ENCODE peak calls at places on chromosomes 4 and X, in nine cellular contexts. S is left cardiac atrium; Q is left ventricle myocardium inferior; I is activated naive CD8-positive, alpha-beta T cell treated with anti-CD3 and anti-CD28 coated beads for 36 hours; H is activated CD4-positive, CD25-positive, alpha-beta regulatory T cell; P is HT-29; T is sciatic nerve; E is kidney epithelial cell; O is M059J. M is an unnamed sample.

GRCh38 chrX:49754238-49754857 is 58.6 kb upstream of the PAGE1 start:
- DNase-seq in S (no peak), Q (peak), I (peak), H (peak), P (peak), T (no peak), E (no peak), O (peak), M (peak)

GRCh38 chrX:135639066-135639815 is 74.2 kb upstream of the CT45A1 start:
- DNase-seq in S (no peak), Q (no peak), I (no peak), H (no peak), P (no peak), T (no peak), E (no peak), O (no peak), M (no peak)

GRCh38 chr4:38574559-38575333 is 89.3 kb upstream of the KLF3 start:
- DNase-seq in S (no peak), Q (no peak), I (no peak), H (no peak), P (peak), T (no peak), E (no peak), O (no peak), M (peak)

GRCh38 chr4:33467291-33467690 is 2747.1 kb downstream of the PCDH7 start:
- DNase-seq in S (no peak), Q (no peak), I (no peak), H (no peak), P (no peak), T (no peak), E (no peak), O (peak), M (no peak)

GRCh38 chrX:130091976-130092522 is 18.2 kb downstream of the ELF4 start:
- DNase-seq in S (peak), Q (peak), I (peak), H (peak), P (peak), T (no peak), E (no peak), O (no peak), M (no peak)

GRCh38 chr4:65943076-65943475 is 272.8 kb upstream of the EPHA5 start:
- DNase-seq in S (no peak), Q (no peak), I (no peak), H (no peak), P (peak), T (no peak), E (peak), O (peak), M (peak)

GRCh38 chr4:73901031-73901430 is 31.8 kb downstream of the CXCL1 start:
- DNase-seq in S (no peak), Q (no peak), I (no peak), H (no peak), P (no peak), T (no peak), E (no peak), O (peak), M (peak)

GRCh38 chrX:15686818-15687685 is 22.4 kb upstream of the CLTRN start:
- DNase-seq in S (peak), Q (no peak), I (peak), H (peak), P (peak), T (no peak), E (no peak), O (peak), M (no peak)

GRCh38 chr4:168751263-168752225 is 254.7 kb downstream of the PALLD start:
- DNase-seq in S (no peak), Q (no peak), I (no peak), H (no peak), P (no peak), T (no peak), E (no peak), O (no peak), M (peak)

GRCh38 chr4:5144384-5144783 is 93.1 kb downstream of the STK32B start:
- DNase-seq in S (no peak), Q (no peak), I (no peak), H (no peak), P (no peak), T (no peak), E (no peak), O (no peak), M (no peak)

GRCh38 chr4:183388777-183389176 is 55.7 kb upstream of the CDKN2AIP start:
- DNase-seq in S (no peak), Q (no peak), I (no peak), H (no peak), P (no peak), T (no peak), E (no peak), O (no peak), M (no peak)

GRCh38 chr4:68182382-68182820 is 52.7 kb upstream of the TMPRSS11F start:
- DNase-seq in S (no peak), Q (no peak), I (no peak), H (no peak), P (no peak), T (no peak), E (no peak), O (no peak), M (no peak)

GRCh38 chr4:126627255-126627654 is 1005.5 kb upstream of the INTU start:
- DNase-seq in S (no peak), Q (no peak), I (no peak), H (no peak), P (peak), T (no peak), E (no peak), O (peak), M (no peak)

GRCh38 chr4:145881991-145882390 is 56.6 kb downstream of the ZNF827 start:
- DNase-seq in S (no peak), Q (no peak), I (no peak), H (no peak), P (no peak), T (no peak), E (no peak), O (no peak), M (no peak)

M was measured in skeletal muscle cell.